ENCODE peak calls at places on chromosomes 13 and 19, in five cellular contexts. W is NCI-H1092; D is activated naive CD4-positive, alpha-beta T cell treated with anti-CD3 and anti-CD28 coated beads, Interleukin-2, amount 10 ng/mL, durations not matched to agents 7 days and 5 days; M is A549; A is GM23338. L is an unnamed sample.

GRCh38 chr13:98976338-98976737 is 1.5 kb downstream of the DOCK9 start:
- DNase-seq in W (no peak), D (no peak), M (no peak), A (no peak), L (no peak)

GRCh38 chr13:55661505-55661904 is 1479.2 kb upstream of the PRR20A start:
- DNase-seq in W (no peak), D (no peak), M (no peak), A (no peak), L (no peak)

GRCh38 chr13:113947321-113948033 is 26.4 kb downstream of the C13orf46 start:
- DNase-seq in W (peak), D (no peak), M (peak), A (peak), L (no peak)

GRCh38 chr19:33487901-33488817 is 33.4 kb downstream of the PEPD start:
- DNase-seq in W (no peak), D (no peak), M (no peak), A (no peak), L (no peak)

GRCh38 chr19:29636553-29637325 is 28.5 kb upstream of the PLEKHF1 start:
- DNase-seq in W (no peak), D (no peak), M (no peak), A (no peak), L (no peak)

GRCh38 chr13:61247149-61247936 is 168.3 kb downstream of the PCDH20 start:
- DNase-seq in W (no peak), D (no peak), M (no peak), A (peak), L (no peak)

GRCh38 chr19:28883241-28883693 is 329.7 kb downstream of the UQCRFS1 start:
- DNase-seq in W (no peak), D (no peak), M (no peak), A (peak), L (no peak)

GRCh38 chr13:45055902-45056648 is 64.2 kb upstream of the GTF2F2 start:
- DNase-seq in W (no peak), D (no peak), M (no peak), A (no peak), L (no peak)

GRCh38 chr13:46934749-46935148 is 37.9 kb upstream of the HTR2A start:
- DNase-seq in W (no peak), D (no peak), M (peak), A (no peak), L (no peak)

GRCh38 chr19:47765522-47766358 is 12.8 kb upstream of the SELENOW start:
- DNase-seq in W (peak), D (peak), M (peak), A (peak), L (peak)

GRCh38 chr13:99977334-99977911 is 4.2 kb upstream of the ZIC2 start:
- DNase-seq in W (no peak), D (no peak), M (no peak), A (no peak), L (no peak)

L was measured in NCI-H1436.